ENCODE peak calls at places on chromosomes 3 and 15, in six cellular contexts. One of them, this sample, is unnamed.

GRCh38 chr3:156516284-156516683 is 38.6 kb downstream of the SSR3 start:
- DNase-seq in A549: no peak
- DNase-seq in Peyer's patch: no peak
- DNase-seq in cardiac muscle cell: no peak
- DNase-seq in colonic mucosa: no peak
- DNase-seq in H9: no peak
- DNase-seq in this sample: no peak

GRCh38 chr3:170413291-170413690 is 5.4 kb upstream of the CLDN11 start:
- DNase-seq in colonic mucosa: no peak
- DNase-seq in A549: no peak
- DNase-seq in Peyer's patch: no peak
- DNase-seq in cardiac muscle cell: no peak
- DNase-seq in H9: no peak
- DNase-seq in this sample: no peak

GRCh38 chr15:42494998-42495360 is 455 bp upstream of the SNAP23 start:
- DNase-seq in colonic mucosa: peak; percentile 93
- DNase-seq in A549: peak; percentile 26
- DNase-seq in Peyer's patch: peak; percentile 34
- DNase-seq in H9: no peak
- DNase-seq in cardiac muscle cell: peak; percentile 80
- DNase-seq in this sample: peak; percentile 75

GRCh38 chr15:55003900-55004879 is 192.6 kb downstream of the RSL24D1 start:
- DNase-seq in A549: peak; percentile 4
- DNase-seq in Peyer's patch: no peak
- DNase-seq in colonic mucosa: no peak
- DNase-seq in H9: no peak
- DNase-seq in cardiac muscle cell: no peak
- DNase-seq in this sample: no peak

GRCh38 chr3:131348911-131349310 is 32.7 kb upstream of the NUDT16 start:
- DNase-seq in colonic mucosa: no peak
- DNase-seq in Peyer's patch: no peak
- DNase-seq in H9: no peak
- DNase-seq in A549: no peak
- DNase-seq in cardiac muscle cell: no peak
- DNase-seq in this sample: no peak

GRCh38 chr3:121958801-121959200 is 63.2 kb downstream of the ILDR1 start:
- DNase-seq in A549: no peak
- DNase-seq in cardiac muscle cell: no peak
- DNase-seq in colonic mucosa: no peak
- DNase-seq in Peyer's patch: no peak
- DNase-seq in H9: no peak
- DNase-seq in this sample: no peak

GRCh38 chr15:94844188-94844532 is 612.8 kb downstream of the MCTP2 start:
- DNase-seq in Peyer's patch: no peak
- DNase-seq in H9: no peak
- DNase-seq in colonic mucosa: no peak
- DNase-seq in cardiac muscle cell: no peak
- DNase-seq in A549: no peak
- DNase-seq in this sample: no peak

GRCh38 chr15:84696757-84697156 is 19.2 kb downstream of the SEC11A start:
- DNase-seq in Peyer's patch: no peak
- DNase-seq in cardiac muscle cell: no peak
- DNase-seq in A549: no peak
- DNase-seq in colonic mucosa: no peak
- DNase-seq in H9: no peak
- DNase-seq in this sample: no peak

GRCh38 chr3:78972617-78973301 is 795.0 kb downstream of the ROBO1 start:
- DNase-seq in Peyer's patch: no peak
- DNase-seq in colonic mucosa: no peak
- DNase-seq in H9: no peak
- DNase-seq in A549: no peak
- DNase-seq in cardiac muscle cell: no peak
- DNase-seq in this sample: no peak

GRCh38 chr3:31114929-31115283 is 220.4 kb upstream of the GADL1 start:
- DNase-seq in H9: no peak
- DNase-seq in A549: no peak
- DNase-seq in colonic mucosa: no peak
- DNase-seq in cardiac muscle cell: no peak
- DNase-seq in Peyer's patch: no peak
- DNase-seq in this sample: no peak

GRCh38 chr3:69738859-69739203 is 433 bp upstream of the MITF start:
- DNase-seq in A549: no peak
- DNase-seq in cardiac muscle cell: no peak
- DNase-seq in H9: no peak
- DNase-seq in Peyer's patch: no peak
- DNase-seq in colonic mucosa: no peak
- DNase-seq in this sample: no peak

GRCh38 chr3:30596161-30596560 is 10.2 kb upstream of the TGFBR2 start:
- DNase-seq in H9: no peak
- DNase-seq in colonic mucosa: no peak
- DNase-seq in A549: no peak
- DNase-seq in cardiac muscle cell: no peak
- DNase-seq in Peyer's patch: no peak
- DNase-seq in this sample: peak; percentile 66

GRCh38 chr3:7707192-7707591 is 794.4 kb upstream of the LMCD1 start:
- DNase-seq in cardiac muscle cell: peak; percentile 32
- DNase-seq in colonic mucosa: no peak
- DNase-seq in H9: no peak
- DNase-seq in Peyer's patch: no peak
- DNase-seq in A549: no peak
- DNase-seq in this sample: no peak

GRCh38 chr15:34644061-34644460 is 60.6 kb upstream of the GOLGA8B start:
- DNase-seq in cardiac muscle cell: peak; percentile 67
- DNase-seq in colonic mucosa: no peak
- DNase-seq in Peyer's patch: no peak
- DNase-seq in A549: peak; percentile 19
- DNase-seq in H9: no peak
- DNase-seq in this sample: no peak

GRCh38 chr15:69232144-69232543 is 66.6 kb upstream of the PAQR5 start:
- DNase-seq in colonic mucosa: no peak
- DNase-seq in H9: no peak
- DNase-seq in cardiac muscle cell: peak; percentile 13
- DNase-seq in A549: no peak
- DNase-seq in Peyer's patch: no peak
- DNase-seq in this sample: no peak

GRCh38 chr15:36275656-36276055 is 303.8 kb upstream of the CDIN1 start:
- DNase-seq in cardiac muscle cell: no peak
- DNase-seq in A549: no peak
- DNase-seq in Peyer's patch: no peak
- DNase-seq in colonic mucosa: no peak
- DNase-seq in H9: no peak
- DNase-seq in this sample: no peak

GRCh38 chr15:40830884-40831283 is 2.4 kb upstream of the PPP1R14D start:
- DNase-seq in Peyer's patch: no peak
- DNase-seq in A549: no peak
- DNase-seq in cardiac muscle cell: no peak
- DNase-seq in colonic mucosa: no peak
- DNase-seq in H9: peak; percentile 50
- DNase-seq in this sample: no peak

GRCh38 chr15:85500729-85501128 is 120.3 kb downstream of the AKAP13 start:
- DNase-seq in Peyer's patch: no peak
- DNase-seq in cardiac muscle cell: peak; percentile 84
- DNase-seq in H9: no peak
- DNase-seq in A549: no peak
- DNase-seq in colonic mucosa: no peak
- DNase-seq in this sample: no peak

DNA sequence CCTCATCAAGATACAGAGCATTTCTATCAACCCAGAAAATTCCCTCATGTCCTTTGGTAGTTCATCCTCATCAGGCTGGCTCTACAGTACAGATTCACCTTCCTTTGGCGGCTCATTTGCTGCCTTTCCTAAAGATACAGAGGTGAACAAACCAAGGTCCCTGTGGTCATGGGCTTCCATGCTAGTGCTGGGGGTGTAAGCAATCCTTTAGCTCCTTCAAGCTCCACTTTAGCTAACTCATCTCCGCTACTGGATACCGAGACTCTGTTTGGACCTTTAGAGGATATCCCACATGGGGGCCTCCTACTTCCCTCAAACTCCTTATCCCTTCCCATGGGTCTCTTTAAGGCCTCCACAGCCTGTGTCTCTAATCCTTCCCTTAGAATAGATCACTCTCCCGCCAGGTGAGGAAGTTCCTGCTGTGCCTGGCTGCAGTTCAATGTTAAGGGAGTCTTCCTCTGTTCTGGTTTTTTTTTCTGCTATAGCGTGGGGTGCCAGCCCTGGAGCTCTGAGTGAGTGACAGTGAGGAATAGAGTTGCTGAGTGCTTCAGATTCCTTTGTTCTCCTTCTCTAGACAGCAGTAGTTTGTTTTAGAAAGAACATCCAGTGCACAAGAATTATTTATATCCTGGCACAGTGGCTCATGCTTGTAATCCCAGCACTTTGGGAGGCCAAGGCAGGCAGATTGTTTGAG is 30.7 kb downstream of the CLEC3B start:
- DNase-seq in A549: no peak
- DNase-seq in cardiac muscle cell: no peak
- DNase-seq in colonic mucosa: no peak
- DNase-seq in H9: peak; percentile 61
- DNase-seq in Peyer's patch: no peak
- DNase-seq in this sample: no peak
- H3K4me1 ChIP-seq in A549: peaks cover 20% of the 10 kb centered on the region
- H3K4me1 ChIP-seq in cardiac muscle cell: no peaks in the 10 kb centered on the region
- H3K4me1 ChIP-seq in colonic mucosa: no peaks in the 10 kb centered on the region
- H3K4me1 ChIP-seq in H9: peaks cover 2% of the 10 kb centered on the region
- H3K4me1 ChIP-seq in Peyer's patch: no peaks in the 10 kb centered on the region
- H3K4me1 ChIP-seq in this sample: no peaks in the 10 kb centered on the region

GRCh38 chr15:20349774-20350498 is 191.7 kb downstream of the GOLGA6L6 start:
- DNase-seq in H9: peak; percentile 27
- DNase-seq in Peyer's patch: peak; percentile 15
- DNase-seq in cardiac muscle cell: no peak
- DNase-seq in A549: peak; percentile 9
- DNase-seq in colonic mucosa: no peak
- DNase-seq in this sample: no peak
- H3K9me3 ChIP-seq in H9: peaks cover 100% of the 10 kb centered on the region
- H3K9me3 ChIP-seq in Peyer's patch: peaks cover 4% of the 10 kb centered on the region
- H3K9me3 ChIP-seq in cardiac muscle cell: peaks cover 50% of the 10 kb centered on the region
- H3K9me3 ChIP-seq in A549: peaks cover 48% of the 10 kb centered on the region
- H3K9me3 ChIP-seq in colonic mucosa: no peaks in the 10 kb centered on the region
- H3K9me3 ChIP-seq in this sample: peaks cover 9% of the 10 kb centered on the region

DNA sequence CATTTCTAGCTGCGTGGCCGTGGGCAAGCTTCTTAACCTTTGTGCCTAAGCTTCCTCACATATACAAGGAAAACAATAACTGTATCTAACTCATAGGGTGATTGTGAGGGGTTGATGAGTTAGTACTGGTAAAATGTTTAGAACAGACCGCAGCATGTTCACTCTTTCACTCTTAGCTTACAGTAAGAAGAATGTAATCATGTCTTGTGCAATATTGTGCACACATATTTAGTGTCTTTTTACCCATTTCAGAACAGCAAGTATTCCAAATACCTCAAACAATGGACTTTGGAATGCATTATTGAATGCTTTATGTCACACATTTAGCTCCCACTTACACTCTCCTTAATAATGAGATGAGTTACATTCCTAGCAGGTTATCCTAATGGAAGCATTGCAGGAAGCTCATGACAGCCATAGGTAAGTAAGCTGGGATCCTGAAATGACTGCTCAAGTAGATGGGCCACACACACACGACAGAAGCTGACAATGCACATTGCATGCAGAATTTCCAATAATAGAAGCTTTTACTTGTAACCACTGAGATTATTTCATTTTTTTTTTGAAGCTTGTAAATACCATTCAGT is 468.9 kb upstream of the WNT5A start:
- DNase-seq in H9: no peak
- DNase-seq in A549: no peak
- DNase-seq in cardiac muscle cell: no peak
- DNase-seq in colonic mucosa: no peak
- DNase-seq in Peyer's patch: no peak
- DNase-seq in this sample: no peak
- H3K4me1 ChIP-seq in H9: no peaks in the 10 kb centered on the region
- H3K4me1 ChIP-seq in A549: no peaks in the 10 kb centered on the region
- H3K4me1 ChIP-seq in cardiac muscle cell: no peaks in the 10 kb centered on the region
- H3K4me1 ChIP-seq in colonic mucosa: no peaks in the 10 kb centered on the region
- H3K4me1 ChIP-seq in Peyer's patch: no peaks in the 10 kb centered on the region
- H3K4me1 ChIP-seq in this sample: no peaks in the 10 kb centered on the region

GRCh38 chr3:22089284-22089683 is 338.3 kb upstream of the ZNF385D start:
- DNase-seq in A549: peak; percentile 33
- DNase-seq in H9: peak; percentile 44
- DNase-seq in cardiac muscle cell: peak; percentile 32
- DNase-seq in colonic mucosa: no peak
- DNase-seq in Peyer's patch: no peak
- DNase-seq in this sample: peak; percentile 56
- H3K9me3 ChIP-seq in A549: no peaks in the 10 kb centered on the region
- H3K9me3 ChIP-seq in H9: no peaks in the 10 kb centered on the region
- H3K9me3 ChIP-seq in cardiac muscle cell: no peaks in the 10 kb centered on the region
- H3K9me3 ChIP-seq in colonic mucosa: no peaks in the 10 kb centered on the region
- H3K9me3 ChIP-seq in Peyer's patch: no peaks in the 10 kb centered on the region
- H3K9me3 ChIP-seq in this sample: no peaks in the 10 kb centered on the region